ENCODE peak calls at places on chromosomes 16 and 17, in five cellular contexts. S is heart left ventricle, K is kidney epithelial cell, B is substantia nigra, L is transverse colon. A is an unnamed sample.

GRCh38 chr17:49843774-49844350 is 4.0 kb downstream of the TAC4 start:
- DNase-seq in K (no peak), B (no peak), L (no peak), S (no peak), A (peak; percentile 48)

GRCh38 chr16:30184430-30185140 is 1.2 kb downstream of the CORO1A start:
- DNase-seq in L (peak; percentile 54), B (peak; percentile 11), K (no peak), S (peak; percentile 32), A (peak; percentile 69)

GRCh38 chr17:64975318-64976087 is 56.2 kb upstream of the LRRC37A3 start:
- DNase-seq in S (peak; percentile 94), L (peak; percentile 97), K (peak; percentile 73), B (peak; percentile 93), A (peak; percentile 98)

GRCh38 chr17:14214271-14214670 is 22.4 kb downstream of the CDRT15 start:
- DNase-seq in L (no peak), S (no peak), K (no peak), B (no peak), A (no peak)

GRCh38 chr17:59565959-59566324 is 532 bp downstream of the DHX40 start:
- DNase-seq in L (peak; percentile 46), B (peak; percentile 55), S (peak; percentile 23), K (peak; percentile 77), A (peak; percentile 78)

GRCh38 chr17:28524476-28525415 is 18.6 kb downstream of the FOXN1 start:
- DNase-seq in L (peak; percentile 61), K (peak; percentile 58), S (no peak), B (no peak), A (no peak)

GRCh38 chr17:61189968-61190367 is 209.7 kb upstream of the TBX2 start:
- DNase-seq in L (no peak), B (no peak), S (no peak), K (no peak), A (no peak)

GRCh38 chr17:79668344-79669250 is 57.7 kb upstream of the RBFOX3 start:
- DNase-seq in L (no peak), S (no peak), K (no peak), B (no peak), A (no peak)

GRCh38 chr16:82628741-82629140 is 2.0 kb downstream of the CDH13 start:
- DNase-seq in L (no peak), S (no peak), K (no peak), B (peak; percentile 5), A (no peak)

GRCh38 chr16:87203060-87203656 is 114.0 kb downstream of the C16orf95 start:
- DNase-seq in S (peak; percentile 32), K (peak; percentile 29), B (peak; percentile 36), L (peak; percentile 68), A (peak; percentile 67)

GRCh38 chr16:88468289-88469129 is 15.4 kb downstream of the ZFPM1 start:
- DNase-seq in K (no peak), B (peak; percentile 35), S (no peak), L (no peak), A (no peak)

GRCh38 chr17:36980281-36980761 is 31.6 kb downstream of the AATF start:
- DNase-seq in B (no peak), K (no peak), L (no peak), S (no peak), A (no peak)

GRCh38 chr17:58421711-58422110 is 4.4 kb upstream of the RNF43 start:
- DNase-seq in B (no peak), L (no peak), K (no peak), S (no peak), A (no peak)